ENCODE peak calls at places on chromosome 14, in seven cellular contexts. D is tibial nerve, G is GM23248, O is mesendoderm, A is left lung, F is fibroblast of lung, W is thoracic aorta. P is an unnamed sample.
A peak's percentile ranks its signal among the peaks of the same experiment; 100 is the strongest.

GRCh38 chr14:64930085-64930843 is 12.3 kb downstream of the GPX2 start:
- DNase-seq in D (no peak), G (peak; percentile 53), O (no peak), A (no peak), F (no peak), W (no peak), P (no peak)

GRCh38 chr14:31921251-31921650 is 155.9 kb upstream of the ARHGAP5 start:
- DNase-seq in D (no peak), G (peak; percentile 42), O (no peak), A (no peak), F (no peak), W (no peak), P (no peak)

GRCh38 chr14:106417224-106418049 is 891.1 kb downstream of the TMEM121 start:
- DNase-seq in D (no peak), G (peak; percentile 14), O (peak; percentile 59), A (peak; percentile 78), F (no peak), W (no peak), P (peak; percentile 66)

GRCh38 chr14:94355191-94355794 is 32.2 kb upstream of the SERPINA6 start:
- DNase-seq in D (peak; percentile 63), G (no peak), O (peak; percentile 77), A (peak; percentile 90), F (peak; percentile 62), W (no peak), P (no peak)

GRCh38 chr14:76985021-76985420 is 43.5 kb downstream of the IRF2BPL start:
- DNase-seq in D (no peak), G (no peak), O (no peak), A (no peak), F (peak; percentile 77), W (no peak), P (no peak)

GRCh38 chr14:104708606-104709268 is 15.3 kb upstream of the ADSS1 start:
- DNase-seq in D (peak; percentile 59), G (peak; percentile 58), O (peak; percentile 86), A (no peak), F (peak; percentile 55), W (no peak), P (no peak)

GRCh38 chr14:54796961-54797360 is 105.7 kb downstream of the GCH1 start:
- DNase-seq in D (no peak), G (peak; percentile 82), O (no peak), A (no peak), F (peak; percentile 22), W (no peak), P (no peak)

GRCh38 chr14:105470812-105471771 is 3.5 kb upstream of the CRIP2 start:
- DNase-seq in D (no peak), G (no peak), O (peak; percentile 54), A (no peak), F (no peak), W (no peak), P (no peak)

GRCh38 chr14:95185452-95186392 is 28.4 kb upstream of the DICER1 start:
- DNase-seq in D (peak; percentile 23), G (peak; percentile 18), O (no peak), A (no peak), F (peak; percentile 58), W (no peak), P (peak; percentile 72)

GRCh38 chr14:30553311-30553989 is 5.5 kb upstream of the G2E3 start:
- DNase-seq in D (no peak), G (peak; percentile 84), O (no peak), A (no peak), F (peak; percentile 53), W (no peak), P (no peak)

GRCh38 chr14:105525861-105526780 is at the start of gene TMEM121:
- DNase-seq in D (no peak), G (peak; percentile 57), O (peak; percentile 32), A (peak; percentile 78), F (no peak), W (no peak), P (no peak)

GRCh38 chr14:50718949-50719348 is 50.8 kb upstream of the SAV1 start:
- DNase-seq in D (no peak), G (no peak), O (no peak), A (no peak), F (no peak), W (no peak), P (no peak)

GRCh38 chr14:59254146-59254910 is 65.9 kb downstream of the DAAM1 start:
- DNase-seq in D (peak; percentile 47), G (peak; percentile 95), O (peak; percentile 45), A (no peak), F (peak; percentile 98), W (no peak), P (peak; percentile 77)

GRCh38 chr14:65351493-65352224 is 60.9 kb upstream of the FUT8 start:
- DNase-seq in D (no peak), G (no peak), O (no peak), A (no peak), F (no peak), W (no peak), P (no peak)

GRCh38 chr14:69358233-69358963 is 39.7 kb downstream of the ERH start:
- DNase-seq in D (no peak), G (no peak), O (no peak), A (no peak), F (no peak), W (no peak), P (no peak)

GRCh38 chr14:71711619-71712018 is 220.6 kb upstream of the RGS6 start:
- DNase-seq in D (no peak), G (peak; percentile 97), O (no peak), A (no peak), F (peak; percentile 87), W (no peak), P (no peak)

GRCh38 chr14:78950654-78951053 is 780.5 kb downstream of the NRXN3 start:
- DNase-seq in D (no peak), G (peak; percentile 72), O (peak; percentile 48), A (no peak), F (no peak), W (no peak), P (no peak)

GRCh38 chr14:28875937-28876910 is 109.6 kb downstream of the FOXG1 start:
- DNase-seq in D (no peak), G (no peak), O (peak; percentile 18), A (no peak), F (no peak), W (no peak), P (no peak)

GRCh38 chr14:26577711-26578110 is 20.1 kb downstream of the NOVA1 start:
- DNase-seq in D (no peak), G (no peak), O (no peak), A (no peak), F (peak; percentile 9), W (no peak), P (no peak)

GRCh38 chr14:89747146-89747545 is 207.4 kb downstream of the EFCAB11 start:
- DNase-seq in D (no peak), G (no peak), O (no peak), A (no peak), F (no peak), W (no peak), P (no peak)

GRCh38 chr14:56896231-56896630 is 86.0 kb upstream of the OTX2 start:
- DNase-seq in D (no peak), G (no peak), O (no peak), A (no peak), F (no peak), W (no peak), P (no peak)

GRCh38 chr14:56894591-56894991 is 84.3 kb upstream of the OTX2 start:
- DNase-seq in D (no peak), G (no peak), O (peak; percentile 58), A (no peak), F (no peak), W (no peak), P (no peak)

GRCh38 chr14:56891226-56891625 is 80.9 kb upstream of the OTX2 start:
- DNase-seq in D (no peak), G (no peak), O (no peak), A (no peak), F (no peak), W (no peak), P (no peak)

GRCh38 chr14:56892959-56893358 is 82.7 kb upstream of the OTX2 start:
- DNase-seq in D (no peak), G (no peak), O (no peak), A (no peak), F (no peak), W (no peak), P (no peak)

GRCh38 chr14:56895154-56895553 is 84.9 kb upstream of the OTX2 start:
- DNase-seq in D (no peak), G (no peak), O (peak; percentile 40), A (no peak), F (no peak), W (no peak), P (no peak)
- H3K27me3 ChIP-seq in D (no peaks in the 10 kb centered on the region), G (no peaks in the 10 kb centered on the region), O (peaks cover 6% of the 10 kb centered on the region), A (peaks cover 9% of the 10 kb centered on the region), F (no peaks in the 10 kb centered on the region), W (no peaks in the 10 kb centered on the region), P (no peaks in the 10 kb centered on the region)

GRCh38 chr14:74826574-74826973 is 49.4 kb downstream of the PROX2 start:
- DNase-seq in D (no peak), G (no peak), O (peak; percentile 9), A (no peak), F (no peak), W (no peak), P (no peak)

GRCh38 chr14:74820288-74820687 is 55.7 kb downstream of the PROX2 start:
- DNase-seq in D (no peak), G (no peak), O (no peak), A (no peak), F (no peak), W (no peak), P (no peak)

GRCh38 chr14:74816124-74816523 is 53.0 kb downstream of the YLPM1 start:
- DNase-seq in D (no peak), G (no peak), O (no peak), A (no peak), F (no peak), W (no peak), P (no peak)

GRCh38 chr14:74825008-74825407 is 50.9 kb downstream of the PROX2 start:
- DNase-seq in D (no peak), G (peak; percentile 84), O (no peak), A (no peak), F (peak; percentile 70), W (no peak), P (no peak)

GRCh38 chr14:74821267-74821915 is 54.6 kb downstream of the PROX2 start:
- DNase-seq in D (no peak), G (no peak), O (no peak), A (no peak), F (no peak), W (no peak), P (no peak)
- H3K36me3 ChIP-seq in D (peaks cover 24% of the 10 kb centered on the region), G (peaks cover 49% of the 10 kb centered on the region), O (peaks cover 2% of the 10 kb centered on the region), A (no peaks in the 10 kb centered on the region), F (peaks cover 6% of the 10 kb centered on the region), W (peaks cover 34% of the 10 kb centered on the region), P (peaks cover 47% of the 10 kb centered on the region)

DNA sequence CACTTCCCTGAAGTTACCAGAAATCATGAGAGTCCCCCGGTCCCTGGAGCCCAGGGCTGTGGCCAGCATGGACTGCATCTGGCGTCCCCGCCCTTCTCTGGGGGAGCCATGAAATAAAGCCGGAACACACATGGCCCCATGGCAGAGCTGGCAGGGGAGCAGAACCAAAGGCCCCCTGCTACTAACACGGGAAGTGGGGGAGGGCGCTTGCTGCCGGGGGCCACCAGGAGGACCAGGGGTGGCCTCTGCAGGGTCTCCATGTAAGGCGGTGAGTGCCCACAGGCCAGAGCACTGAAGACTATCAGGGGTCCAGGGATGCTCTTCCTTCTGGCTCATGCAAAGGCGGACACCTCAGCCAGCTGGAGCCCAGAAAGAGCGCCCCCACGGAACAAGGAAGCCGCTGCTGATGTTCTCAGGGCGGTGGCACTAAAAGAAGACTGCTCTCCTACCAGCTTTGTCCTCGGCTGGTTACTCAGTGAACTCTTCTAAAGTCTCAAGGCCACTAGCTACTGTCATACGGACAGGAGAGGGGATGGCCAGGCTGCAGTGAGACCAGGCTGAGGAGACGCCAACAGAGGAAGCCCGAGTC is 59.8 kb downstream of the CCDC88C start:
- DNase-seq in D (no peak), G (no peak), O (no peak), A (no peak), F (no peak), W (no peak), P (no peak)
- H3K27me3 ChIP-seq in D (no peaks in the 10 kb centered on the region), G (peaks cover 60% of the 10 kb centered on the region), O (no peaks in the 10 kb centered on the region), A (no peaks in the 10 kb centered on the region), F (no peaks in the 10 kb centered on the region), W (no peaks in the 10 kb centered on the region), P (no peaks in the 10 kb centered on the region)

GRCh38 chr14:100085451-100085850 is 20.2 kb downstream of the EVL start:
- DNase-seq in D (no peak), G (no peak), O (no peak), A (no peak), F (no peak), W (no peak), P (no peak)
- H3K36me3 ChIP-seq in D (no peaks in the 10 kb centered on the region), G (no peaks in the 10 kb centered on the region), O (no peaks in the 10 kb centered on the region), A (no peaks in the 10 kb centered on the region), F (no peaks in the 10 kb centered on the region), W (no peaks in the 10 kb centered on the region), P (no peaks in the 10 kb centered on the region)

P was measured in ascending aorta.